ENCODE peak calls at places on chromosomes 16 and 17, in nine cellular contexts. G is neural progenitor cell, E is cardiac muscle cell, S is heart right ventricle, B is GM10248, A is astrocyte, K is AG09309, H is H9, Q is pancreas. T is an unnamed sample.

GRCh38 chr16:67120025-67120424 is 10.3 kb downstream of the PHAF1 start:
- DNase-seq in E (no peak), A (no peak), G (no peak), H (no peak), B (no peak), K (no peak), Q (no peak), S (no peak), T (no peak)

GRCh38 chr16:14365200-14365851 is 264.7 kb downstream of the PARN start:
- DNase-seq in Q (no peak), K (no peak), E (no peak), A (peak), H (no peak), G (no peak), S (no peak), B (no peak), T (no peak)

GRCh38 chr17:66025551-66025950 is 166.4 kb downstream of the CEP112 start:
- DNase-seq in K (peak), E (no peak), A (peak), B (no peak), H (no peak), G (no peak), Q (no peak), S (no peak), T (no peak)

GRCh38 chr17:5823219-5823618 is 238.9 kb upstream of the NLRP1 start:
- DNase-seq in S (no peak), A (no peak), Q (no peak), B (no peak), K (no peak), G (no peak), E (no peak), H (peak), T (no peak)

GRCh38 chr16:56480776-56481467 is 29.6 kb downstream of the OGFOD1 start:
- DNase-seq in H (no peak), B (no peak), G (no peak), K (no peak), Q (no peak), S (no peak), E (no peak), A (no peak), T (no peak)

GRCh38 chr17:36598951-36599401 is 2.4 kb upstream of the MRM1 start:
- DNase-seq in Q (no peak), B (no peak), S (no peak), E (no peak), A (no peak), G (no peak), H (no peak), K (no peak), T (no peak)

GRCh38 chr17:13038931-13039665 is 21.3 kb upstream of the ELAC2 start:
- DNase-seq in S (no peak), A (no peak), K (no peak), B (no peak), Q (no peak), G (no peak), E (no peak), H (no peak), T (no peak)

GRCh38 chr16:67430504-67431076 is 331 bp upstream of the HSD11B2 start:
- DNase-seq in A (no peak), K (no peak), B (no peak), H (no peak), G (peak), S (no peak), E (no peak), Q (peak), T (no peak)

GRCh38 chr17:35372846-35373531 is 432 bp downstream of the SLFN11 start:
- DNase-seq in B (peak), S (no peak), K (no peak), H (peak), A (no peak), G (peak), E (no peak), Q (peak), T (no peak)

GRCh38 chr16:78742501-78743283 is 643.2 kb downstream of the WWOX start:
- DNase-seq in Q (no peak), G (no peak), S (no peak), A (peak), K (no peak), B (peak), H (no peak), E (no peak), T (no peak)

GRCh38 chr17:43784628-43785101 is 4.4 kb downstream of the CFAP97D1 start:
- DNase-seq in Q (no peak), E (peak), A (peak), G (no peak), K (peak), H (no peak), B (no peak), S (no peak), T (no peak)

GRCh38 chr17:4033751-4034251 is 69.6 kb upstream of the ATP2A3 start:
- DNase-seq in E (no peak), S (no peak), K (no peak), H (no peak), G (no peak), Q (peak), A (no peak), B (no peak), T (no peak)

GRCh38 chr16:67304006-67304405 is 22.5 kb downstream of the KCTD19 start:
- DNase-seq in A (no peak), Q (no peak), G (no peak), E (no peak), H (no peak), B (no peak), K (peak), S (no peak), T (no peak)

GRCh38 chr17:41462705-41463104 is 4.5 kb downstream of the KRT32 start:
- DNase-seq in S (no peak), K (no peak), G (no peak), E (no peak), H (no peak), A (no peak), B (no peak), Q (no peak), T (no peak)

GRCh38 chr17:77018504-77018903 is 122.3 kb upstream of the SEC14L1 start:
- DNase-seq in G (no peak), E (no peak), A (no peak), K (no peak), Q (no peak), B (no peak), H (no peak), S (no peak), T (no peak)

GRCh38 chr17:40819528-40820125 is 2.8 kb downstream of the KRT10 start:
- DNase-seq in K (no peak), B (no peak), A (peak), Q (no peak), E (peak), H (no peak), S (peak), G (no peak), T (no peak)

GRCh38 chr17:82188001-82188961 is 24.4 kb downstream of the CCDC57 start:
- DNase-seq in H (no peak), A (no peak), E (no peak), K (no peak), G (no peak), S (no peak), B (no peak), Q (no peak), T (no peak)

GRCh38 chr16:72400257-72401078 is 228.5 kb upstream of the PMFBP1 start:
- DNase-seq in E (peak), K (peak), Q (peak), B (peak), G (peak), A (peak), H (peak), S (peak), T (peak)

GRCh38 chr17:72751746-72752145 is 340.7 kb downstream of the SLC39A11 start:
- DNase-seq in E (no peak), Q (no peak), H (no peak), B (no peak), K (no peak), S (no peak), G (no peak), A (no peak), T (no peak)

GRCh38 chr17:53818271-53818670 is 4.5 kb upstream of the KIF2B start:
- DNase-seq in H (no peak), E (no peak), K (no peak), G (no peak), A (no peak), B (no peak), S (no peak), Q (no peak), T (no peak)

GRCh38 chr16:12907670-12908233 is 6.4 kb downstream of the SHISA9 start:
- DNase-seq in S (no peak), E (no peak), H (peak), B (no peak), K (no peak), A (no peak), Q (no peak), G (peak), T (no peak)

GRCh38 chr17:34066528-34066927 is 188.6 kb upstream of the CCL2 start:
- DNase-seq in Q (no peak), E (no peak), G (no peak), B (no peak), H (no peak), K (no peak), S (no peak), A (no peak), T (no peak)

GRCh38 chr16:63890072-63890471 is 1231.8 kb downstream of the CDH11 start:
- DNase-seq in A (peak), E (peak), H (no peak), K (no peak), S (peak), B (no peak), Q (peak), G (no peak), T (no peak)

GRCh38 chr17:73713136-73713535 is 68.9 kb upstream of the SDK2 start:
- DNase-seq in B (no peak), G (peak), A (no peak), K (no peak), H (peak), S (no peak), Q (no peak), E (no peak), T (peak)

GRCh38 chr16:5175263-5175662 is 77.7 kb upstream of the EEF2KMT start:
- DNase-seq in A (no peak), B (no peak), E (no peak), Q (no peak), K (no peak), S (no peak), G (no peak), H (no peak), T (no peak)

GRCh38 chr16:35150805-35151312 is 1691.4 kb downstream of the TP53TG3F start:
- DNase-seq in S (no peak), H (no peak), B (no peak), E (no peak), A (no peak), Q (no peak), K (no peak), G (no peak), T (no peak)

GRCh38 chr16:4699030-4699556 is 5.7 kb downstream of the NUDT16L1 start:
- DNase-seq in H (no peak), Q (no peak), G (no peak), A (no peak), S (no peak), K (no peak), E (no peak), B (no peak), T (no peak)

GRCh38 chr16:54327609-54328008 is 41.0 kb upstream of the IRX3 start:
- DNase-seq in B (no peak), A (no peak), E (no peak), K (no peak), Q (no peak), S (no peak), G (no peak), H (no peak), T (no peak)

GRCh38 chr16:2968368-2968737 is 795 bp upstream of the PAQR4 start:
- DNase-seq in B (no peak), K (no peak), Q (no peak), G (no peak), E (no peak), H (no peak), S (no peak), A (no peak), T (no peak)

GRCh38 chr16:78227855-78228254 is 128.4 kb downstream of the WWOX start:
- DNase-seq in Q (no peak), E (no peak), B (no peak), H (peak), S (no peak), A (no peak), K (no peak), G (peak), T (no peak)

GRCh38 chr16:5560084-5560483 is 462.5 kb upstream of the EEF2KMT start:
- DNase-seq in A (no peak), S (no peak), Q (no peak), G (no peak), B (no peak), H (no peak), E (no peak), K (no peak), T (no peak)

GRCh38 chr16:57349212-57350031 is 9.2 kb upstream of the CCL22 start:
- DNase-seq in S (no peak), K (no peak), G (no peak), Q (no peak), H (no peak), A (no peak), B (peak), E (no peak), T (no peak)

DNA sequence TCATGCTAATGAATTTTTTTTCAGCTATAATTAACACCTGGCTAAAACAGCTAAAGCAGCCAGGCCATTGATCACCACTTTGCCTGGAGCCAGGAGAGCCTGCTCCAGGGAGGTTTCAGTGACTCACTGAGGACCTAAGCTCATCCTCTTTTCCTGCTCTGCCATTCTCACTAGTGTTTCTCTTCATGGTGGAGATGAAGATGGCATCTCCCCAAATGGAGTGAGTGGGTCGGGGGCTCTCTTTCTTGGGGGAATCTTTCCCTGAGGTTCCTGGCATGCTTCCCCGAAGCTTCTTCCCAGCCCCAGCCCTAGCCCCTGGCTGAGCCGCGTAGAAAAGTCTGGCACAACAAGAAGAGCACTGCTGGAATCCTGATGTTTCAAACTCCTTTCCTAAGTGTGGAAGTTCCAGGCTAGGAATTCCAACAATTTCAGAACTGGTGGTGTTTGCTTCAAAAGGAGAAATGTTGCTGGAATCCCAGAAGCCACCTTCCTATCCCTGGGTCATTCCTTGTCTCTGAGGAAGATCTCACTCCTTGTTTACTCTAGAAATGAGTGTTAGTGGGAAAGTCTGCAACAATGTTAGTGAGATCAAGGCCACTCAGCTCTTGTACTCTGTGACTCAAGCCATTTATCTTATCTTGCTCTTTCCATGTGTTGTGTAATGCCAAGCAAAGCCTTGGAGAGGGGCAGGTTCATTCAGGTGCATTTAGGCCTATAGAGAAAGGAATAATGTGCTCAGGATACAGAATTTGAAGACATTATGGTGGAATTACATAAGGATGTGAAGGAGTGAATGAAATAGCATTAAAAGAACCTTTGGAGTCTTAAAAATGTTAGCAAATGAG is 26.0 kb upstream of the B4GALNT2 start:
- DNase-seq in B (no peak), H (no peak), Q (no peak), S (no peak), K (no peak), E (peak), A (peak), G (no peak), T (no peak)
- TF ChIP-seq CTCF in B (no peak), H (no peak), Q (no peak), S (no peak), K (no peak), E (no peak), A (no peak), G (no peak), T (no peak)

DNA sequence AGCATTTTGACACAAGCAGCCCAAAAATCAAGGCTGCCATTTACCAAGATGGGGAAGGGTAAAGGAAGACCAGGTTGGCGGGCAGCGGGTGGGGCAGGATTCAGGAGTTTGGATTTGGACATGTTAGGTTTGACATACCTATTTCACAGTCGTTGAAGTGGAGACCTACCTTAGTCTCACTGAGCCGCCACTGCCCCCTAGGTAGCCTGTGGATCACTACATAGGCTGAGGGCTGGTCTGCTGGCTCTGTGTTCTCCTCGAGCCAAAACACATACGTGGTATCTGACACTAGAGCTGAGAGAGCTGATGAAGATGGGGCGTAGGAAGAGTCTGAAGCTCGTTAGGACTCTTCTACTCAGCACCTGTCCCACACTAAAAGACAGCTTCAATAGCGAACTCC is 115.1 kb downstream of the HIC1 start:
- DNase-seq in K (no peak), S (no peak), E (no peak), H (peak), Q (no peak), B (peak), G (peak), A (no peak), T (no peak)
- TF ChIP-seq CTCF in K (no peak), S (no peak), E (peak), H (peak), Q (no peak), B (peak), G (peak), A (no peak), T (peak)

DNA sequence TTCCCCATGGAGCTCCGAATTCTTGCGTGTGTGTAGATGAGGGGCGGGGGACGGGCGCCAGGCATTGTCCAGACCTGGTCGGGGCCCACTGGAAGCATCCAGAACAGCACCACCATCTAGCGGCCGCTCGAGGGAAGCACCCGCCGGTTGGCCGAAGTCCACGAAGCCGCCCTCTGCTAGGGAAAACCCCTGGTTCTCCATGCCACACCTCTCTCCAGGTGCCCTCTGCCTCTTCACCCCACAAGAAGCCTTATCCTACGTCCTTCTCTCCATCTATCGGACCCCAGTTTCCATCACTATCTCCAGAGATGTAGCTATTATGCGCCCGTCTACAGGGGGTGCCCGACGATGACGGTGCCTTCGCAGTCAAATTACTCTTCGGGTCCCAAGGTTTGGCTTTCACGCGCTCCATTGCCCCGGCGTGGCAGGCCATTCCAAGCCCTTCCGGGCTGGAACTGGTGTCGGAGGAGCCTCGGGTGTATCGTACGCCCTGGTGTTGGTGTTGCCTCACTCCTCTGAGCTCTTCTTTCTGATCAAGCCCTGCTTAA is 617 bp upstream of the SENP3 start:
- DNase-seq in H (peak), B (peak), E (peak), A (peak), Q (peak), K (no peak), S (peak), G (peak), T (peak)
- TF ChIP-seq CTCF in H (peak), B (peak), E (peak), A (peak), Q (peak), K (peak), S (peak), G (peak), T (peak)

DNA sequence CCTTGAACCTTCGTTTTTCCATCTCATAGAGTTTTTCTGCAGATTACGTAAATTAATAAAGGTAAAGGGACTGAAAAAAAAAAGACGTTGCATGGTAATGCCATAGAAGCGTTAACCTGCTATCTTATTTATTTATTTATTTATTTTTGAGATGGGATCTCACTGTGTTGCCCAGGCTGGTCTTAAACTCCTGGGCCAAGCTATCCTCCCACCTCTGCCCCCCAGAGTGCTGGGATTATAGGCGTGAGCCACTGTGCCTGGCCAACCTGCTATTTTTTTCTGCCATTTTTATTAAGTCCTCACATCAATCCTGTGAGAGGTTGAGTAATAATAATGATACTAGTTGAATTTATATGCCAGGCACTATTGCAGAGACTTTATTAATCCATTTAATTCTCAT is 7.9 kb downstream of the MSI2 start:
- DNase-seq in K (no peak), G (no peak), Q (no peak), A (no peak), H (no peak), B (no peak), E (no peak), S (no peak), T (no peak)
- TF ChIP-seq CTCF in K (no peak), G (no peak), Q (no peak), A (no peak), H (no peak), B (no peak), E (no peak), S (no peak), T (no peak)

DNA sequence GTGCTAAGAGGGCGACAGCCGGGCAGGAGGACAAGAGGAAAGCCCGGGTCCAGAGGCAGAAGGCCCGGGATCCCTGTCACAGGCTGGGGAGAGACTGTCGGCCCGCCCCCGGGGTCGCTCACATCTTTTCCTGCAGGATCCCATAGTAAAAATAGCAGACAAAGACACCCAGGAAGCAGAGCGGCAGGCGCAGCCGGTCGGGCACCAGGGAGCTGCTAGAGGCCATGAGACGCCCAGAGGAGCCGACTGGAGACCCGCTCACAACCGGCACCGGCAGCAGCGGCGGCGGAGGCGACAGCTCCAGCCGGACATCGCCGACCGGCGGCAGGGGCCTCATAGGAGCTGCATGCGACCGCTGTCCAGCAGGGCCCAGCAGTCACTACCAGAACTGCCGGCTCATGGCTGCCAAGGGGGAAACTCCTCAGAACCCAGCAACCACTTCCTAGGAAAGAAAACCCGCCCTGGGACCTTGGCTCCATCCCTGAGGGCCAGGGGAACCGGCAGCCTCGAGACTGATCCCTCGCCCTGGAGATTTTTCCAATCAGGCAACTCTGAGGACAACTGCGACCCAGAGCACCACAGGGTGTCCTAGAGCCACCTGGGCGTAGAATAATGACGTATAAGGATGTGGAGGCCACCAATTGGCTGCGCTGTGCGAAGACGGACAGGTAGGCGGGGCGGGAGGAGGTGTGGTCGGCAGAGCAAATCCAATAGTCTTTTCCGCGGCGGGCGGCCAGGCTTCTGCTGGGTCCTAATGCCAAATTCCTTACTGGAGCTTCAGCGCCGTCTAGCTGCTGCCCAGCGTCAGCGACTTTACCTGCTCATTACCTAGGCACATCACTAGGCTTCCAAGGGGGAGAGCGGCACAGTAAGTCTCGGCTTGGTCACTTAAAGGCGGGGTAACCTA is at the start of gene SLC35B1:
- DNase-seq in K (peak), G (peak), Q (peak), A (peak), B (peak), H (peak), E (peak), S (peak), T (peak)
- TF ChIP-seq CTCF in K (peak), G (peak), Q (peak), A (peak), B (peak), H (peak), E (peak), S (peak), T (peak)

T was measured in neural crest cell.